ENCODE peak calls at places on chromosome 22, in seven cellular contexts. I, U, G, Y, W, V and T are unnamed samples.

GRCh38 chr22:31045900-31046587 is 35.1 kb upstream of the SMTN start:
- DNase-seq in I (no peak), U (no peak), G (no peak), Y (no peak), W (no peak), V (no peak), T (no peak)

GRCh38 chr22:36164621-36165020 is 4.1 kb upstream of the APOL3 start:
- DNase-seq in I (no peak), U (no peak), G (no peak), Y (no peak), W (no peak), V (no peak), T (no peak)

GRCh38 chr22:29306830-29307657 is 594 bp downstream of the GAS2L1 start:
- DNase-seq in I (peak), U (no peak), G (peak), Y (peak), W (peak), V (peak), T (peak)

GRCh38 chr22:22988150-22988549 is 82.2 kb upstream of the GNAZ start:
- DNase-seq in I (no peak), U (no peak), G (no peak), Y (no peak), W (no peak), V (no peak), T (no peak)

GRCh38 chr22:43883012-43883661 is 8.7 kb downstream of the PNPLA5 start:
- DNase-seq in I (peak), U (no peak), G (peak), Y (peak), W (peak), V (no peak), T (peak)

GRCh38 chr22:44746836-44747519 is 5.4 kb upstream of the ARHGAP8 start:
- DNase-seq in I (no peak), U (no peak), G (no peak), Y (peak), W (peak), V (no peak), T (no peak)

GRCh38 chr22:49764151-49764581 is 63.5 kb downstream of the BRD1 start:
- DNase-seq in I (peak), U (no peak), G (peak), Y (no peak), W (no peak), V (peak), T (peak)

GRCh38 chr22:30985561-30986208 is 16.6 kb downstream of the TUG1 start:
- DNase-seq in I (no peak), U (no peak), G (no peak), Y (no peak), W (no peak), V (no peak), T (no peak)

GRCh38 chr22:38111941-38112355 is 1.5 kb upstream of the BAIAP2L2 start:
- DNase-seq in I (no peak), U (no peak), G (no peak), Y (no peak), W (no peak), V (no peak), T (no peak)

GRCh38 chr22:31922593-31922992 is 21.7 kb upstream of the YWHAH start:
- DNase-seq in I (no peak), U (no peak), G (no peak), Y (no peak), W (no peak), V (no peak), T (no peak)

GRCh38 chr22:46047226-46047625 is 70.3 kb upstream of the WNT7B start:
- DNase-seq in I (peak), U (no peak), G (no peak), Y (no peak), W (no peak), V (peak), T (no peak)

GRCh38 chr22:20319041-20319744 is 667 bp downstream of the DGCR6L start:
- DNase-seq in I (peak), U (no peak), G (peak), Y (peak), W (no peak), V (peak), T (no peak)

GRCh38 chr22:25402501-25403283 is 161.8 kb upstream of the GRK3 start:
- DNase-seq in I (peak), U (no peak), G (no peak), Y (no peak), W (no peak), V (no peak), T (no peak)

GRCh38 chr22:39734866-39735265 is 158.7 kb downstream of the ENTHD1 start:
- DNase-seq in I (no peak), U (no peak), G (no peak), Y (no peak), W (no peak), V (no peak), T (no peak)

GRCh38 chr22:49962751-49963646 is 2.4 kb downstream of the PIM3 start:
- DNase-seq in I (peak), U (no peak), G (no peak), Y (peak), W (peak), V (peak), T (no peak)

GRCh38 chr22:38153821-38154562 is 27.6 kb downstream of the PLA2G6 start:
- DNase-seq in I (no peak), U (no peak), G (no peak), Y (no peak), W (no peak), V (no peak), T (peak)

GRCh38 chr22:30104501-30105156 is 24.4 kb downstream of the HORMAD2 start:
- DNase-seq in I (no peak), U (no peak), G (no peak), Y (no peak), W (no peak), V (no peak), T (no peak)

GRCh38 chr22:30573594-30574094 is 821 bp downstream of the GAL3ST1 start:
- DNase-seq in I (no peak), U (no peak), G (no peak), Y (no peak), W (peak), V (no peak), T (peak)

GRCh38 chr22:17486313-17486712 is 77.0 kb upstream of the SLC25A18 start:
- DNase-seq in I (no peak), U (no peak), G (no peak), Y (no peak), W (no peak), V (no peak), T (no peak)

GRCh38 chr22:39205344-39206021 is 39.3 kb downstream of the PDGFB start:
- DNase-seq in I (peak), U (no peak), G (no peak), Y (no peak), W (peak), V (peak), T (no peak)

GRCh38 chr22:42623301-42623751 is 8.6 kb upstream of the POLDIP3 start:
- DNase-seq in I (no peak), U (no peak), G (no peak), Y (no peak), W (no peak), V (no peak), T (no peak)

GRCh38 chr22:33006220-33006954 is 51.8 kb downstream of the SYN3 start:
- DNase-seq in I (no peak), U (no peak), G (no peak), Y (no peak), W (peak), V (no peak), T (no peak)

GRCh38 chr22:43378011-43378704 is 33.7 kb upstream of the MPPED1 start:
- DNase-seq in I (peak), U (peak), G (no peak), Y (no peak), W (no peak), V (peak), T (no peak)

GRCh38 chr22:35312198-35313059 is 12.7 kb downstream of the TOM1 start:
- DNase-seq in I (peak), U (no peak), G (no peak), Y (no peak), W (peak), V (no peak), T (no peak)

GRCh38 chr22:44426981-44427380 is 71.1 kb downstream of the RTL6 start:
- DNase-seq in I (no peak), U (no peak), G (no peak), Y (no peak), W (no peak), V (no peak), T (no peak)

GRCh38 chr22:37282385-37282677 is at the start of gene CYTH4:
- DNase-seq in I (peak), U (no peak), G (no peak), Y (no peak), W (peak), V (peak), T (no peak)

GRCh38 chr22:44700456-44700855 is 1.5 kb upstream of the PRR5 start:
- DNase-seq in I (no peak), U (no peak), G (no peak), Y (no peak), W (no peak), V (no peak), T (no peak)

GRCh38 chr22:44821741-44822425 is 69.5 kb downstream of the ARHGAP8 start:
- DNase-seq in I (peak), U (no peak), G (no peak), Y (no peak), W (no peak), V (no peak), T (no peak)

GRCh38 chr22:22684605-22685561 is 40.5 kb downstream of the GGTLC2 start:
- DNase-seq in I (no peak), U (peak), G (peak), Y (peak), W (peak), V (no peak), T (no peak)

GRCh38 chr22:37240941-37241320 is 3.1 kb downstream of the RAC2 start:
- DNase-seq in I (peak), U (no peak), G (no peak), Y (no peak), W (no peak), V (peak), T (no peak)